ENCODE peak calls at places on chromosome 13, in seven cellular contexts. T, W, Y, Z, M, S and V are unnamed samples. For H3K4me1, the result is how much of the 10 kb centered on the place peaks cover.

GRCh38 chr13:81551036-81551435 is 1210.1 kb upstream of the SPRY2 start:
- DNase-seq in Y (no peak), S (no peak), W (no peak), T (no peak), M (no peak), Z (no peak), V (no peak)

GRCh38 chr13:109348514-109349340 is 437.7 kb downstream of the IRS2 start:
- DNase-seq in Z (no peak), M (no peak), T (no peak), Y (no peak), S (no peak), W (no peak), V (no peak)

GRCh38 chr13:87334176-87334575 is 337.0 kb upstream of the SLITRK5 start:
- DNase-seq in Z (no peak), Y (no peak), S (no peak), T (no peak), W (no peak), M (no peak), V (no peak)

GRCh38 chr13:66114127-66114526 is 1116.0 kb downstream of the PCDH9 start:
- DNase-seq in M (no peak), Y (no peak), S (no peak), T (no peak), Z (no peak), W (no peak), V (no peak)

GRCh38 chr13:56906909-56907308 is 233.8 kb upstream of the PRR20A start:
- DNase-seq in Y (no peak), M (no peak), T (no peak), Z (no peak), S (no peak), W (no peak), V (no peak)

GRCh38 chr13:102470283-102470920 is 68.6 kb upstream of the FGF14 start:
- DNase-seq in M (no peak), W (no peak), Z (no peak), T (no peak), S (no peak), Y (no peak), V (no peak)

GRCh38 chr13:71524245-71525002 is 342.6 kb downstream of the DACH1 start:
- DNase-seq in S (no peak), T (no peak), M (peak), Y (no peak), Z (no peak), W (no peak), V (no peak)

GRCh38 chr13:50928609-50929274 is 19.2 kb downstream of the RNASEH2B start:
- DNase-seq in S (no peak), W (no peak), Z (no peak), M (no peak), Y (no peak), T (no peak), V (no peak)

GRCh38 chr13:44088911-44089851 is 209.5 kb downstream of the LACC1 start:
- DNase-seq in T (no peak), Z (no peak), S (no peak), W (no peak), Y (no peak), M (no peak), V (peak)

GRCh38 chr13:45167611-45168554 is 33.0 kb downstream of the KCTD4 start:
- DNase-seq in T (no peak), M (no peak), S (no peak), Z (peak), W (no peak), Y (no peak), V (no peak)

DNA sequence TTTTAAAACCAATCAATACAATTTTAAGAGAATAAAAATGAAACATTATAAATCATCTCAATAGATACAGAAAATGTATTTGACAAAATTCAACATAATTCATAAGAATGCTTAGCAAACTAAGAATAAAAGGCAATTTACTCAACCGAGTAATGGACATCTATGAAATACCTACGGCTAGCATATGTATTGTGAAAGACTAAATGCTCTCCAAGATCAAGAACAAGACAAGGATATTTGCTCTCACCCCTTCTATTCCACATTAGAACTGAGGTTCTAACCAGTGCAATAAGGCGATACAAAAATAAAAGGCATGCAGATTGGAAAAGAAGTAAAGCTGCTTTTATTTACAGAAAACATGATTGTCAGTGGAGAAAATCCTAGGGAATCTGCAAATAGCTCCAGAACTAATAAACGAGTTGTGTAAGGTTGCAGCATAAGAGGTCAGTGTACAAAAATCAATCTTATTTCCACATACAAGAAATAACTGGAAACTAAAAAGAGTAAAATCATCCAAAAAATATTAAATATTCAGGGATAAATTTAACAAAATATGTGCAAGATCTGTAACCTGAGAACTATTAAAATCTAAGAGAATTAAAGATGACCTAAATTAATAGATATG is 16.4 kb downstream of the KATNAL1 start:
- DNase-seq in S (no peak), W (no peak), Y (no peak), T (no peak), Z (no peak), M (no peak), V (no peak)
- H3K4me1 ChIP-seq in S (under half), W (under half), Y (under half), T (under half), Z (under half), M (under half), V (under half)

GRCh38 chr13:35858665-35859064 is 272.5 kb downstream of the DCLK1 start:
- DNase-seq in T (no peak), W (peak), Y (no peak), S (no peak), Z (no peak), M (no peak), V (no peak)
- H3K4me1 ChIP-seq in T (half or more), W (under half), Y (under half), S (under half), Z (under half), M (under half), V (under half)

DNA sequence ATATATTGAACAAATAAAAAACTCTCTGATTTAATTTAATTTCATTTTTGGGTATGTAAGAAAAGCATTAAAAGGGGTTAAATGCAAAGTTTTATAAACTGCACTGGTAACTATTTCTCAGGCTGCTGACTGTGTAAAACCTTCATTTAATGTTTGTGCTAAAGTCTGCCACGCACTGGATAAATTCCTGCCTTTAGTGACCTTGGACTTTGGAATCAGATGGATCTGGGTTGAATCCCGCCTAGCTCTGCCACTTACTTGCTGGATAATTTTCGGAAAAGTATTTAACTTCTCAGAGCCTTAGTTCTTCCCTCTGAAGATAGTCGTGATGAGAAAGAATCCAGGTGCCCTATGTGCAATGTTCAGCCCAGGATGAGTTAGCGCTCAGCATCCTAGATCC is 58.6 kb downstream of the RASL11A start:
- DNase-seq in Z (no peak), W (no peak), M (no peak), Y (no peak), S (no peak), T (no peak), V (no peak)
- H3K4me1 ChIP-seq in Z (under half), W (under half), M (under half), Y (under half), S (under half), T (under half), V (under half)

GRCh38 chr13:37868691-37869505 is 674 bp downstream of the TRPC4 start:
- DNase-seq in T (peak), S (peak), Y (no peak), Z (no peak), W (no peak), M (no peak), V (no peak)
- H3K4me1 ChIP-seq in T (under half), S (under half), Y (under half), Z (under half), W (under half), M (under half), V (under half)

GRCh38 chr13:106566682-106567420 is 1.1 kb downstream of the ARGLU1 start:
- DNase-seq in S (peak), Y (peak), Z (peak), W (peak), M (peak), T (peak), V (peak)
- H3K4me1 ChIP-seq in S (under half), Y (under half), Z (under half), W (under half), M (under half), T (half or more), V (under half)

DNA sequence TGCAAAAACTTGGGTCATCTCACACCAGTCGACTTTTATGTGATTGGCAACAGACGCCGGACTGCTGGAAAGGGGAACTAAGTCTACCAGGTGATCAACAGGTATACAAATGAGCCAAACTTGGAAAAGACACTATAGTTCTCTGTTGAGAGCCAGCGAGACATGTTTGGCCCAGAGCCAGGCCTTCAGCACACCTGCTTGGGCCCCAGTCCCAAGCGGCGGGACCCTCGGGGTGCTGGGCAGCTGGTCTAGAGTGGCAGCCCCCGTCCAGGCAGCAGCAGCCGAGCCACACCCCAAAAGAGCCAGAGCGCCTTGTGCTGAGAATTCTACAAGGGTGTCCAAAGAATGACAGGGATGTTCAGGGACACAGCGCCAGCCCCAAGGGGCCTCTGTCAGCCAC is 28.0 kb downstream of the NAXD start:
- DNase-seq in T (no peak), S (peak), M (no peak), W (no peak), Z (no peak), Y (no peak), V (no peak)
- H3K4me1 ChIP-seq in T (under half), S (under half), M (under half), W (under half), Z (under half), Y (under half), V (under half)

DNA sequence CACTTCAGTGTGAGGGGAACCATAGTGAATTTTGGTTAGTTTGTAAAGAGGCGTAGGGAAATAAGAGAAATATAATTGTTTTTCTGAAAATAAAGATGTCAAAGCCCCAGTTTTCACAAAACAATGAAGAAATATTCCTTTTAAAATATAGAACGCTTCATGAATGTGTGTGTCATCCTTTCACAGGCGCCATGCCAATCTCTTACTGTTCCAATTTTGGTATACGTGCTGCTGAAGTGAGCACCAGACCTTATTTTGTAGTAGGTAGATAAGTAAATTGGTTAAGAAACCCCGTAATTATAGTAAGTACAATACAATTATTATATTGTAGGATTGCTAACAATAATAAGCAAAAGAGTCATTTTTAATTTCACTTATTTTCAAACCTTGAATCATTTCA is 43.3 kb downstream of the NAA16 start:
- DNase-seq in M (no peak), W (no peak), Z (no peak), T (no peak), Y (no peak), S (no peak), V (no peak)
- H3K4me1 ChIP-seq in M (under half), W (under half), Z (under half), T (under half), Y (under half), S (under half), V (under half)

DNA sequence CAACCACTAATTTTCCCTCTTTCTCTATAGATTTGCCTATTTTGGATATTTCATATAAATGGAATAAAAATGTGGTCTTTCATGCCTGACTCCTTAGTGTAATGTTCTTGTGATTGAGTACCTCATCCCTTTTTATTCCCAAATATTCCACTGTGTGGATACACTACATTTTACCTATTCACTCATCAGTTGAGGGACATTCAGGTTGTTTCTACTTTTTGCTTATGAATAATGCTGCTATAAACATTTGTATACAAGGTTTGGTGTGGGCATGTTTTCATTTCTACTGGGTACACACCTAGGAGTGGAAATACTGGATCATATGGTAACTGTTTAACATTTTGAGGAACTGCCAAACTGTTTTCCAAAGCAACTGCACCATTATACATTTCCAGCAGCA is 5.1 kb upstream of the WBP4 start:
- DNase-seq in T (no peak), M (no peak), S (no peak), Z (no peak), Y (no peak), W (no peak), V (no peak)
- H3K4me1 ChIP-seq in T (under half), M (under half), S (under half), Z (half or more), Y (under half), W (under half), V (under half)

GRCh38 chr13:28528848-28529247 is 33.9 kb upstream of the FLT1 start:
- DNase-seq in W (no peak), S (no peak), T (no peak), Z (no peak), M (no peak), Y (no peak), V (no peak)
- H3K4me1 ChIP-seq in W (under half), S (under half), T (under half), Z (under half), M (under half), Y (under half), V (under half)

GRCh38 chr13:97223711-97224461 is 1.8 kb downstream of the MBNL2 start:
- DNase-seq in S (peak), Y (no peak), W (peak), M (peak), Z (peak), T (peak), V (peak)

GRCh38 chr13:97226013-97226412 is 3.9 kb downstream of the MBNL2 start:
- DNase-seq in Z (no peak), Y (no peak), M (no peak), T (no peak), S (peak), W (no peak), V (peak)

GRCh38 chr13:97222934-97223710 is 989 bp downstream of the MBNL2 start:
- DNase-seq in W (no peak), S (no peak), M (no peak), T (peak), Y (no peak), Z (no peak), V (no peak)

GRCh38 chr13:97225533-97225932 is 3.4 kb downstream of the MBNL2 start:
- DNase-seq in S (no peak), M (no peak), T (no peak), Z (no peak), Y (no peak), W (no peak), V (peak)

GRCh38 chr13:97224544-97225324 is 2.6 kb downstream of the MBNL2 start:
- DNase-seq in W (no peak), T (peak), S (no peak), Y (peak), Z (peak), M (no peak), V (peak)
- H3K4me1 ChIP-seq in W (under half), T (under half), S (under half), Y (under half), Z (under half), M (under half), V (under half)